ENCODE peak calls at places on chromosome 7, in ten cellular contexts. P, X, O, L, K, G, H, Z, W and A are unnamed samples.

GRCh38 chr7:47403341-47403866 is 178.5 kb downstream of the TNS3 start:
- DNase-seq in P (no peak), X (no peak), O (no peak), L (no peak), K (peak), G (no peak), H (no peak), Z (no peak), W (no peak), A (no peak)

GRCh38 chr7:63071920-63072319 is 926.7 kb upstream of the ZNF722 start:
- DNase-seq in P (no peak), X (no peak), O (no peak), L (no peak), K (no peak), G (no peak), H (peak), Z (no peak), W (no peak), A (no peak)

GRCh38 chr7:5421626-5422323 is 1.9 kb downstream of the TNRC18 start:
- DNase-seq in P (peak), X (peak), O (peak), L (peak), K (peak), G (peak), H (no peak), Z (peak), W (peak), A (peak)

GRCh38 chr7:22138886-22139285 is 193.2 kb upstream of the CDCA7L start:
- DNase-seq in P (no peak), X (no peak), O (no peak), L (no peak), K (no peak), G (no peak), H (no peak), Z (no peak), W (no peak), A (no peak)

GRCh38 chr7:13778967-13779366 is 210.5 kb downstream of the ETV1 start:
- DNase-seq in P (no peak), X (no peak), O (no peak), L (no peak), K (no peak), G (no peak), H (no peak), Z (no peak), W (no peak), A (no peak)

GRCh38 chr7:43530553-43531410 is 52.1 kb upstream of the STK17A start:
- DNase-seq in P (no peak), X (no peak), O (no peak), L (no peak), K (no peak), G (no peak), H (no peak), Z (no peak), W (no peak), A (no peak)

GRCh38 chr7:5479133-5479745 is 55.6 kb upstream of the TNRC18 start:
- DNase-seq in P (no peak), X (no peak), O (no peak), L (no peak), K (no peak), G (no peak), H (no peak), Z (no peak), W (no peak), A (no peak)

GRCh38 chr7:37833107-37833817 is 15.1 kb upstream of the NME8 start:
- DNase-seq in P (peak), X (peak), O (no peak), L (no peak), K (peak), G (peak), H (no peak), Z (peak), W (peak), A (peak)

GRCh38 chr7:123047955-123048354 is 52.5 kb upstream of the TAS2R16 start:
- DNase-seq in P (no peak), X (no peak), O (no peak), L (no peak), K (no peak), G (no peak), H (no peak), Z (no peak), W (no peak), A (no peak)

GRCh38 chr7:134875867-134876266 is 96.4 kb downstream of the CALD1 start:
- DNase-seq in P (no peak), X (no peak), O (no peak), L (no peak), K (no peak), G (no peak), H (no peak), Z (no peak), W (no peak), A (no peak)

GRCh38 chr7:137001478-137001877 is 133.0 kb downstream of the CHRM2 start:
- DNase-seq in P (no peak), X (no peak), O (no peak), L (no peak), K (no peak), G (no peak), H (no peak), Z (no peak), W (no peak), A (no peak)

GRCh38 chr7:68009716-68010115 is 1013.1 kb downstream of the TYW1 start:
- DNase-seq in P (no peak), X (no peak), O (no peak), L (no peak), K (no peak), G (no peak), H (no peak), Z (no peak), W (no peak), A (no peak)

GRCh38 chr7:3455826-3456444 is 154.9 kb downstream of the SDK1 start:
- DNase-seq in P (no peak), X (no peak), O (no peak), L (no peak), K (no peak), G (no peak), H (no peak), Z (no peak), W (no peak), A (no peak)

GRCh38 chr7:137209151-137209822 is 134.2 kb downstream of the PTN start:
- DNase-seq in P (no peak), X (no peak), O (no peak), L (no peak), K (no peak), G (no peak), H (no peak), Z (no peak), W (no peak), A (peak)

GRCh38 chr7:55651057-55651456 is 78.8 kb upstream of the VOPP1 start:
- DNase-seq in P (no peak), X (no peak), O (no peak), L (no peak), K (no peak), G (no peak), H (no peak), Z (no peak), W (no peak), A (no peak)

GRCh38 chr7:87474533-87475358 is 734 bp downstream of the ABCB4 start:
- DNase-seq in P (no peak), X (peak), O (no peak), L (peak), K (no peak), G (no peak), H (no peak), Z (no peak), W (peak), A (no peak)

GRCh38 chr7:136677456-136678365 is 190.7 kb upstream of the CHRM2 start:
- DNase-seq in P (no peak), X (no peak), O (no peak), L (no peak), K (no peak), G (no peak), H (no peak), Z (no peak), W (no peak), A (no peak)

GRCh38 chr7:66912195-66912594 is 8.8 kb upstream of the TMEM248 start:
- DNase-seq in P (no peak), X (no peak), O (no peak), L (no peak), K (no peak), G (no peak), H (no peak), Z (no peak), W (no peak), A (no peak)

GRCh38 chr7:12518920-12519681 is 51.4 kb upstream of the SCIN start:
- DNase-seq in P (no peak), X (no peak), O (no peak), L (no peak), K (no peak), G (no peak), H (no peak), Z (peak), W (no peak), A (no peak)
- TF ChIP-seq CTCF in P (no peak), X (peak), O (no peak), L (no peak), K (no peak), G (no peak), H (no peak), Z (peak), W (no peak), A (no peak)

DNA sequence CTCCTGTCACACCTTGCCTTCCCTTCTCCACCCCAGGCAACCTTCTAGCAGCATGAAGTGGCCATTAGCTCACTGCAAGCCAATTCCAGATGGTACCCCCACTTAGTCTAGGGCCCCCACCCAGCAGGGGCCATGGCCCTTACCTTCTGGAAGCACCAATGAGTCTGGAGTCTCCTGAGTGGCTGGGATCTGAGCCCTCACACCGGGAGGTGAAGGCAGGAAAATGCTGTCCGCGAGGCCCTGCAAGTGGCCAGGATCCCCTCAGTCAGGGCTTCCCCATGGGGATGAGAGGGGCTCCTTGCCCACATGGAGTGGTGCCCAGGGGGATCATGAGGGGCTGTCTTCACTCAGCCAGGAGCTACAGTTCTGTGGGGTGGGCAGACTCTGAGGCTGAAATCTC is 4.6 kb downstream of the AQP1 start:
- DNase-seq in P (no peak), X (no peak), O (no peak), L (no peak), K (no peak), G (no peak), H (no peak), Z (no peak), W (no peak), A (no peak)
- H3K4me3 ChIP-seq in P (no peak), X (no peak), O (peak), L (peak), K (no peak), G (no peak), H (peak), Z (no peak), W (peak), A (no peak)

DNA sequence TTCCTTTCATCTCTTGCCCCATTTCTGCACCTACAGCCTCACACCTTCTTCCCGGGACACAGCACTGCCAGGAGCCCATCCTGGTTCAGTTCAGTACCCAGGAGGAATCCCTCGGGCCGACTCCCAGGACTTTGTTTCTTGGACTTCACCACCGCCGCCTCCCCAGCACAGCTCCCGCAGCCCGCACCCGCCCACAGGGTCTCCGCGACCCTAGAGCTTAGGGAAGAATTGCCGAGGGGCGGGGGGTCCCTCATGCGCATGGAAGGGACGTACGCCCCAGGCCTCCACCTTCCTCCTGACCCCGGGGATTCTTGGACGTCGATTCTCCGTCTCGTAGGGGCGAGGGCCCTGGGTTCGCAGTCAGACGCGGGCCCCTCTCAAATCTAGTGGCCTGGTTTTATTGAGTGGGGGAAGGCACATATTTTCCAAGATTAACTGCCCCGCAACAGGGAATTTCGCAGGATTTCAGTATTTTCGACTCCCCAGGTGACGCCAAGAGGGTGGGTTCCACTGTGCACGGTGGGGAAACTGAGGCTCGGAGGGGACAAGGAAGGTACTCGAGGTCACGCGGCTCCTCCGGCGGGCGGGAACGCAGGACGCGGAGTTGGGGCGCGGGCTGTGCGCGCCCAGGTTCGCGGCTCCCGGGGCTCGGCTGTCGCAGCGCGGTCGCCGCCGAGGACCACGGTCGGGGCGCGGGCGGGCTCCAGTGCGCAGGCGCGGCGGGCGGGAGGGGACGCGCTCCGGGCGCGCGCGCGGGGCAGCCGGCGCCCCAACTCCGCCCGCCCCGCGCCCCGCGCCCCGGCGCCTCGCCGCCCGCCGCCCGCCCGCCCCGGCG is at the start of gene ADCY1:
- DNase-seq in P (no peak), X (no peak), O (peak), L (no peak), K (no peak), G (no peak), H (no peak), Z (no peak), W (no peak), A (peak)
- TF ChIP-seq POLR2A in P (no peak), X (no peak), O (no peak), L (no peak), K (no peak), G (no peak), H (no peak), Z (no peak), W (no peak), A (no peak)

GRCh38 chr7:42156957-42157721 is 79.9 kb downstream of the GLI3 start:
- DNase-seq in P (no peak), X (no peak), O (no peak), L (no peak), K (no peak), G (no peak), H (no peak), Z (no peak), W (no peak), A (no peak)
- TF ChIP-seq CTCF in P (no peak), X (no peak), O (no peak), L (no peak), K (no peak), G (no peak), H (no peak), Z (no peak), W (no peak), A (no peak)

GRCh38 chr7:24924375-24924774 is 55.6 kb downstream of the OSBPL3 start:
- DNase-seq in P (no peak), X (no peak), O (no peak), L (no peak), K (no peak), G (no peak), H (no peak), Z (no peak), W (no peak), A (no peak)
- H3K4me3 ChIP-seq in P (no peak), X (no peak), O (no peak), L (no peak), K (no peak), G (no peak), H (no peak), Z (no peak), W (no peak), A (no peak)

GRCh38 chr7:98285132-98286092 is 3.9 kb downstream of the BRI3 start:
- DNase-seq in P (no peak), X (no peak), O (peak), L (peak), K (no peak), G (no peak), H (no peak), Z (no peak), W (no peak), A (no peak)

GRCh38 chr7:98286701-98287485 is 5.4 kb downstream of the BRI3 start:
- DNase-seq in P (no peak), X (peak), O (peak), L (peak), K (no peak), G (no peak), H (no peak), Z (no peak), W (no peak), A (peak)

GRCh38 chr7:98284335-98285036 is 3.0 kb downstream of the BRI3 start:
- DNase-seq in P (peak), X (peak), O (peak), L (peak), K (peak), G (peak), H (peak), Z (peak), W (peak), A (peak)

GRCh38 chr7:98287486-98287959 is 6.0 kb downstream of the BRI3 start:
- DNase-seq in P (no peak), X (peak), O (peak), L (peak), K (no peak), G (peak), H (no peak), Z (no peak), W (no peak), A (no peak)

DNA sequence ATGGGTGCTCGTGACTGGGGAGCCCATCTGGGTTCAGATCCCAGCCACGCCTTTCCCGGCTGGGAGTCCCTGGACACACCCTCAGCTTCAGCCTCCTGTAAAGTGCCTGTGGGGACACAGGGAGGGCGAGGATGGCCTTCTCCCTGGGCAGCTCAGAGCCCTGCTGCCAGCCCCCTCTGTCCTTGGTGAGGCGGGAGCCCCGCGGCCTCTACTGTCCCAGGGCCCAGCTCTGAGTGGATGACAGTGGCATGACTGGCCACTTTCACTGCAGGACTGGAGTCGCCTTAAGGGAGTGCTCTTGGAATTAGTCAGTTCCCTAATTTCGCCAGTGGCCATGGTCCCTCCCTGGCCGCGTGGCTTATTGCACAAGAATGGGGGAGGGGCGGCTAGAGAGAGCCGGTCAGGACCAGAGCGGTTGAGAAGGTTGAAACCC is 4.6 kb downstream of the BRI3 start:
- DNase-seq in P (peak), X (peak), O (peak), L (peak), K (peak), G (peak), H (peak), Z (peak), W (peak), A (peak)
- TF ChIP-seq POLR2A in P (no peak), X (peak), O (no peak), L (peak), K (no peak), G (peak), H (peak), Z (no peak), W (no peak), A (no peak)

GRCh38 chr7:26507375-26508068 is 215.9 kb downstream of the SNX10 start:
- DNase-seq in P (no peak), X (no peak), O (no peak), L (no peak), K (no peak), G (no peak), H (no peak), Z (no peak), W (no peak), A (no peak)
- TF ChIP-seq CTCF in P (no peak), X (peak), O (no peak), L (no peak), K (no peak), G (no peak), H (no peak), Z (no peak), W (no peak), A (no peak)

GRCh38 chr7:20328692-20329091 is 2.0 kb upstream of the ITGB8 start:
- DNase-seq in P (no peak), X (no peak), O (no peak), L (no peak), K (no peak), G (no peak), H (no peak), Z (no peak), W (no peak), A (no peak)
- H3K4me3 ChIP-seq in P (no peak), X (no peak), O (no peak), L (no peak), K (no peak), G (no peak), H (no peak), Z (no peak), W (no peak), A (no peak)

GRCh38 chr7:142806957-142807356 is 36.2 kb downstream of the PRSS2 start:
- DNase-seq in P (no peak), X (no peak), O (no peak), L (no peak), K (no peak), G (no peak), H (no peak), Z (no peak), W (no peak), A (no peak)

GRCh38 chr7:142809671-142810070 is 38.9 kb downstream of the PRSS2 start:
- DNase-seq in P (no peak), X (no peak), O (no peak), L (no peak), K (no peak), G (no peak), H (no peak), Z (no peak), W (no peak), A (no peak)

GRCh38 chr7:142807855-142808460 is 37.2 kb downstream of the PRSS2 start:
- DNase-seq in P (no peak), X (no peak), O (no peak), L (no peak), K (no peak), G (no peak), H (peak), Z (no peak), W (no peak), A (no peak)

GRCh38 chr7:142808461-142808801 is 37.7 kb downstream of the PRSS2 start:
- DNase-seq in P (no peak), X (no peak), O (no peak), L (no peak), K (no peak), G (no peak), H (no peak), Z (no peak), W (no peak), A (no peak)

DNA sequence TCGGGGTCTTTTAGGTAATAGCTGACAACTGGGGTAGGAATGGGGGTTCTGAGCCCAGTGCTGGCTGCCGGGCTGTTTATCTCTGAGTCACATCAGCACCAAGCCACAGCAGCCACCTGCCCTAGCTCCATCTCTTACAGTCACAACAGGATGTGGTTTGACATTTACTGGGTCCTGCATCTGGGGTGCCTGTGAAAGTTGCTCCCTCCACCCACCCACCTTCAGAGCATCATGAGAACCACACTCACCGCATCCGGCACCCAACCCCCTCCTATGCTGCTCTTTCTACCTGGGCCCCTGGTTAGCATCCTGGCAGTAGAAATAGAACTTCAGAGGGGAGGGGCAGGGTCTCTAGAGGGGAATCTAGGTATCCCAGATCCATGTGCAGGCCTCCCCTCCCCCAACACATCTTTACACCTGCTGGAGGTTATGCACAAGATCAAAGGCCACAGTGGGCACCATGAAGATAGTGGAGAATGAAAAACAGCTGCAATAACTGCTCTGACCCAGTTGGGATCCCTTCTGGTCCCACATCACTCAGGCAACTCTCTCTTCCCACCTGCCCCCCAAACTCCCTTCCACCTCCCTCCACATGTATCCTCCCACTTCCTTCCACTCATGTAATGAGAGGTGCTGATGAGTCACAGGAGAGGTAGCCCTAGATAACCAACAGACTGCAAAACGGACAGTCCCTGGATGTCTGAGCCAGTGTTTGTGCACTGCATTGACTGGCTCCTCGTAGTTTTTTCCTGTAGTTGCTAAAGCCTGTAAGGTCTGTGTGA is 38.2 kb downstream of the PRSS2 start:
- DNase-seq in P (no peak), X (peak), O (no peak), L (peak), K (no peak), G (no peak), H (no peak), Z (no peak), W (no peak), A (peak)
- TF ChIP-seq POLR2A in P (no peak), X (peak), O (no peak), L (no peak), K (no peak), G (no peak), H (no peak), Z (no peak), W (no peak), A (no peak)